ENCODE peak calls at places on chromosomes 13 and 19, in seven cellular contexts. One of them, this sample, is unnamed. For H3K36me3, the result is how much of the 10 kb centered on the place peaks cover.

GRCh38 chr13:38821753-38822551 is 135.1 kb downstream of the FREM2 start:
- DNase-seq in psoas muscle: no peak
- DNase-seq in mammary epithelial cell: peak
- DNase-seq in K562: no peak
- DNase-seq in upper lobe of right lung: no peak
- DNase-seq in RWPE2: no peak
- DNase-seq in WERI-Rb-1: no peak
- DNase-seq in this sample: peak

GRCh38 chr19:35066691-35067563 is 25.4 kb downstream of the HPN start:
- DNase-seq in psoas muscle: peak
- DNase-seq in mammary epithelial cell: peak
- DNase-seq in K562: peak
- DNase-seq in upper lobe of right lung: peak
- DNase-seq in RWPE2: no peak
- DNase-seq in WERI-Rb-1: peak
- DNase-seq in this sample: peak

GRCh38 chr19:47435883-47436417 is 16.6 kb upstream of the MEIS3 start:
- DNase-seq in psoas muscle: no peak
- DNase-seq in mammary epithelial cell: no peak
- DNase-seq in K562: no peak
- DNase-seq in upper lobe of right lung: no peak
- DNase-seq in RWPE2: no peak
- DNase-seq in WERI-Rb-1: no peak
- DNase-seq in this sample: no peak

GRCh38 chr13:113636266-113636963 is 21.6 kb downstream of the ATP4B start:
- DNase-seq in psoas muscle: peak
- DNase-seq in mammary epithelial cell: no peak
- DNase-seq in K562: no peak
- DNase-seq in upper lobe of right lung: peak
- DNase-seq in RWPE2: no peak
- DNase-seq in WERI-Rb-1: no peak
- DNase-seq in this sample: no peak

GRCh38 chr19:9847087-9847671 is 12.1 kb downstream of the PIN1 start:
- DNase-seq in psoas muscle: peak
- DNase-seq in mammary epithelial cell: peak
- DNase-seq in K562: peak
- DNase-seq in upper lobe of right lung: no peak
- DNase-seq in RWPE2: no peak
- DNase-seq in WERI-Rb-1: peak
- DNase-seq in this sample: peak

GRCh38 chr19:44878119-44878865 is 12.8 kb upstream of the TOMM40 start:
- DNase-seq in psoas muscle: no peak
- DNase-seq in mammary epithelial cell: no peak
- DNase-seq in K562: no peak
- DNase-seq in upper lobe of right lung: no peak
- DNase-seq in RWPE2: no peak
- DNase-seq in WERI-Rb-1: no peak
- DNase-seq in this sample: no peak

GRCh38 chr19:6020166-6020967 is 42.4 kb upstream of the RANBP3 start:
- DNase-seq in psoas muscle: peak
- DNase-seq in mammary epithelial cell: no peak
- DNase-seq in K562: no peak
- DNase-seq in upper lobe of right lung: peak
- DNase-seq in RWPE2: no peak
- DNase-seq in WERI-Rb-1: no peak
- DNase-seq in this sample: peak

GRCh38 chr19:35399231-35399630 is 28.4 kb downstream of the GPR42 start:
- DNase-seq in psoas muscle: no peak
- DNase-seq in mammary epithelial cell: no peak
- DNase-seq in K562: no peak
- DNase-seq in upper lobe of right lung: no peak
- DNase-seq in RWPE2: no peak
- DNase-seq in WERI-Rb-1: no peak
- DNase-seq in this sample: no peak

GRCh38 chr13:90919153-90919552 is 428.3 kb upstream of the MIR17HG start:
- DNase-seq in psoas muscle: no peak
- DNase-seq in mammary epithelial cell: no peak
- DNase-seq in K562: no peak
- DNase-seq in upper lobe of right lung: no peak
- DNase-seq in RWPE2: no peak
- DNase-seq in WERI-Rb-1: no peak
- DNase-seq in this sample: no peak

GRCh38 chr19:21851596-21852345 is 15.8 kb upstream of the ZNF43 start:
- DNase-seq in psoas muscle: peak
- DNase-seq in mammary epithelial cell: peak
- DNase-seq in K562: peak
- DNase-seq in upper lobe of right lung: peak
- DNase-seq in RWPE2: peak
- DNase-seq in WERI-Rb-1: peak
- DNase-seq in this sample: peak

GRCh38 chr19:11480927-11481776 is at the start of gene ELAVL3:
- DNase-seq in psoas muscle: no peak
- DNase-seq in mammary epithelial cell: no peak
- DNase-seq in K562: no peak
- DNase-seq in upper lobe of right lung: no peak
- DNase-seq in RWPE2: no peak
- DNase-seq in WERI-Rb-1: peak
- DNase-seq in this sample: no peak

GRCh38 chr19:24060687-24061356 is 26.2 kb upstream of the ZNF254 start:
- DNase-seq in psoas muscle: no peak
- DNase-seq in mammary epithelial cell: peak
- DNase-seq in K562: no peak
- DNase-seq in upper lobe of right lung: no peak
- DNase-seq in RWPE2: no peak
- DNase-seq in WERI-Rb-1: no peak
- DNase-seq in this sample: peak

GRCh38 chr13:107329991-107330390 is 762.1 kb upstream of the ARGLU1 start:
- DNase-seq in psoas muscle: no peak
- DNase-seq in mammary epithelial cell: no peak
- DNase-seq in K562: no peak
- DNase-seq in upper lobe of right lung: no peak
- DNase-seq in RWPE2: no peak
- DNase-seq in WERI-Rb-1: no peak
- DNase-seq in this sample: no peak

GRCh38 chr13:43227721-43228120 is 204.3 kb downstream of the DNAJC15 start:
- DNase-seq in psoas muscle: no peak
- DNase-seq in mammary epithelial cell: no peak
- DNase-seq in K562: no peak
- DNase-seq in upper lobe of right lung: no peak
- DNase-seq in RWPE2: no peak
- DNase-seq in WERI-Rb-1: no peak
- DNase-seq in this sample: peak

GRCh38 chr19:15453091-15453498 is 3.3 kb upstream of the WIZ start:
- DNase-seq in psoas muscle: no peak
- DNase-seq in mammary epithelial cell: no peak
- DNase-seq in K562: no peak
- DNase-seq in upper lobe of right lung: no peak
- DNase-seq in RWPE2: no peak
- DNase-seq in WERI-Rb-1: no peak
- DNase-seq in this sample: no peak

GRCh38 chr19:15450528-15450890 is 753 bp upstream of the WIZ start:
- DNase-seq in psoas muscle: no peak
- DNase-seq in mammary epithelial cell: no peak
- DNase-seq in K562: no peak
- DNase-seq in upper lobe of right lung: no peak
- DNase-seq in RWPE2: no peak
- DNase-seq in WERI-Rb-1: no peak
- DNase-seq in this sample: no peak

GRCh38 chr19:15453906-15454305 is 4.2 kb upstream of the WIZ start:
- DNase-seq in psoas muscle: no peak
- DNase-seq in mammary epithelial cell: no peak
- DNase-seq in K562: no peak
- DNase-seq in upper lobe of right lung: no peak
- DNase-seq in RWPE2: no peak
- DNase-seq in WERI-Rb-1: no peak
- DNase-seq in this sample: no peak

GRCh38 chr19:15454371-15454800 is 4.6 kb upstream of the WIZ start:
- DNase-seq in psoas muscle: peak
- DNase-seq in mammary epithelial cell: no peak
- DNase-seq in K562: no peak
- DNase-seq in upper lobe of right lung: no peak
- DNase-seq in RWPE2: peak
- DNase-seq in WERI-Rb-1: no peak
- DNase-seq in this sample: no peak

GRCh38 chr19:15452111-15453047 is 2.6 kb upstream of the WIZ start:
- DNase-seq in psoas muscle: peak
- DNase-seq in mammary epithelial cell: peak
- DNase-seq in K562: peak
- DNase-seq in upper lobe of right lung: peak
- DNase-seq in RWPE2: peak
- DNase-seq in WERI-Rb-1: peak
- DNase-seq in this sample: peak
- H3K4me3 ChIP-seq in psoas muscle: peak
- H3K4me3 ChIP-seq in mammary epithelial cell: peak
- H3K4me3 ChIP-seq in K562: peak
- H3K4me3 ChIP-seq in upper lobe of right lung: peak
- H3K4me3 ChIP-seq in RWPE2: no peak
- H3K4me3 ChIP-seq in WERI-Rb-1: no peak
- H3K4me3 ChIP-seq in this sample: peak

GRCh38 chr19:32041681-32042292 is 303.6 kb upstream of the ZNF507 start:
- DNase-seq in psoas muscle: no peak
- DNase-seq in mammary epithelial cell: peak
- DNase-seq in K562: peak
- DNase-seq in upper lobe of right lung: peak
- DNase-seq in RWPE2: no peak
- DNase-seq in WERI-Rb-1: peak
- DNase-seq in this sample: peak
- TF ChIP-seq CTCF in psoas muscle: peak
- TF ChIP-seq CTCF in mammary epithelial cell: peak
- TF ChIP-seq CTCF in K562: peak
- TF ChIP-seq CTCF in upper lobe of right lung: peak
- TF ChIP-seq CTCF in RWPE2: peak
- TF ChIP-seq CTCF in WERI-Rb-1: peak
- TF ChIP-seq CTCF in this sample: peak

GRCh38 chr19:39097299-39097698 is 13.1 kb downstream of the ACP7 start:
- DNase-seq in psoas muscle: no peak
- DNase-seq in mammary epithelial cell: no peak
- DNase-seq in K562: no peak
- DNase-seq in upper lobe of right lung: no peak
- DNase-seq in RWPE2: no peak
- DNase-seq in WERI-Rb-1: no peak
- DNase-seq in this sample: no peak

GRCh38 chr19:39097721-39098120 is 13.6 kb downstream of the ACP7 start:
- DNase-seq in psoas muscle: no peak
- DNase-seq in mammary epithelial cell: no peak
- DNase-seq in K562: no peak
- DNase-seq in upper lobe of right lung: no peak
- DNase-seq in RWPE2: no peak
- DNase-seq in WERI-Rb-1: no peak
- DNase-seq in this sample: no peak

GRCh38 chr19:39090881-39091280 is 6.7 kb downstream of the ACP7 start:
- DNase-seq in psoas muscle: no peak
- DNase-seq in mammary epithelial cell: no peak
- DNase-seq in K562: no peak
- DNase-seq in upper lobe of right lung: no peak
- DNase-seq in RWPE2: no peak
- DNase-seq in WERI-Rb-1: no peak
- DNase-seq in this sample: no peak

GRCh38 chr19:39098365-39099269 is 14.4 kb downstream of the ACP7 start:
- DNase-seq in psoas muscle: no peak
- DNase-seq in mammary epithelial cell: no peak
- DNase-seq in K562: no peak
- DNase-seq in upper lobe of right lung: no peak
- DNase-seq in RWPE2: no peak
- DNase-seq in WERI-Rb-1: no peak
- DNase-seq in this sample: no peak

GRCh38 chr19:39093761-39094160 is 9.6 kb downstream of the ACP7 start:
- DNase-seq in psoas muscle: no peak
- DNase-seq in mammary epithelial cell: peak
- DNase-seq in K562: no peak
- DNase-seq in upper lobe of right lung: no peak
- DNase-seq in RWPE2: no peak
- DNase-seq in WERI-Rb-1: no peak
- DNase-seq in this sample: peak
- H3K36me3 ChIP-seq in psoas muscle: under half
- H3K36me3 ChIP-seq in mammary epithelial cell: under half
- H3K36me3 ChIP-seq in K562: under half
- H3K36me3 ChIP-seq in upper lobe of right lung: under half
- H3K36me3 ChIP-seq in RWPE2: under half
- H3K36me3 ChIP-seq in WERI-Rb-1: under half
- H3K36me3 ChIP-seq in this sample: under half

GRCh38 chr19:53076984-53077383 is 26.2 kb downstream of the ZNF160 start:
- DNase-seq in psoas muscle: no peak
- DNase-seq in mammary epithelial cell: no peak
- DNase-seq in K562: peak
- DNase-seq in upper lobe of right lung: no peak
- DNase-seq in RWPE2: no peak
- DNase-seq in WERI-Rb-1: peak
- DNase-seq in this sample: peak

GRCh38 chr19:53079313-53079924 is 23.8 kb downstream of the ZNF160 start:
- DNase-seq in psoas muscle: no peak
- DNase-seq in mammary epithelial cell: no peak
- DNase-seq in K562: no peak
- DNase-seq in upper lobe of right lung: no peak
- DNase-seq in RWPE2: no peak
- DNase-seq in WERI-Rb-1: no peak
- DNase-seq in this sample: no peak

GRCh38 chr19:53082929-53083328 is 20.3 kb downstream of the ZNF160 start:
- DNase-seq in psoas muscle: no peak
- DNase-seq in mammary epithelial cell: no peak
- DNase-seq in K562: no peak
- DNase-seq in upper lobe of right lung: no peak
- DNase-seq in RWPE2: no peak
- DNase-seq in WERI-Rb-1: no peak
- DNase-seq in this sample: no peak

GRCh38 chr19:53078668-53079067 is 24.6 kb downstream of the ZNF160 start:
- DNase-seq in psoas muscle: no peak
- DNase-seq in mammary epithelial cell: no peak
- DNase-seq in K562: no peak
- DNase-seq in upper lobe of right lung: no peak
- DNase-seq in RWPE2: no peak
- DNase-seq in WERI-Rb-1: no peak
- DNase-seq in this sample: no peak
- H3K4me3 ChIP-seq in psoas muscle: no peak
- H3K4me3 ChIP-seq in mammary epithelial cell: no peak
- H3K4me3 ChIP-seq in K562: no peak
- H3K4me3 ChIP-seq in upper lobe of right lung: no peak
- H3K4me3 ChIP-seq in RWPE2: no peak
- H3K4me3 ChIP-seq in WERI-Rb-1: no peak
- H3K4me3 ChIP-seq in this sample: no peak

DNA sequence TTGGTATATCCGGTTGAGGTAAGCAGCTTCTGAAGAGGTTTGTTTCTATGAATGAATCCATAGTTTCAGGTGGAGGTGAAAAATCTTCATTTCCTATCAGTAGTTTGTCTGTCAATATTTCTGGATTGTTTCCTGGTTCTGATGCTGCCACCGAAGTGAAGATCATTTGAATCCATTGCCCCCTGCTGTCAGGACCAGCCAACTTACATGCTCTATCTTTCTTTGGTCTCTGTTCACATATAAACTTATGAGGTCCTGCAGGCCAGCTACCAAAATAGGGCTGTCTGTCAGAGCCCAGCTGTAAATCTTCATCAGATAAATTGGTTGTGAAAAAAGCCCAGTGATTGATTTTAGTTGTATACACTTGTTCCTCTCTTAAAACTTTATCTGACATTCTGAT is 15.2 kb upstream of the N4BP2L1 start:
- DNase-seq in psoas muscle: no peak
- DNase-seq in mammary epithelial cell: no peak
- DNase-seq in K562: no peak
- DNase-seq in upper lobe of right lung: no peak
- DNase-seq in RWPE2: no peak
- DNase-seq in WERI-Rb-1: peak
- DNase-seq in this sample: peak
- TF ChIP-seq CTCF in psoas muscle: peak
- TF ChIP-seq CTCF in mammary epithelial cell: peak
- TF ChIP-seq CTCF in K562: peak
- TF ChIP-seq CTCF in upper lobe of right lung: peak
- TF ChIP-seq CTCF in RWPE2: peak
- TF ChIP-seq CTCF in WERI-Rb-1: peak
- TF ChIP-seq CTCF in this sample: peak

GRCh38 chr19:50798943-50799851 is 9.0 kb downstream of the ACP4 start:
- DNase-seq in psoas muscle: no peak
- DNase-seq in mammary epithelial cell: no peak
- DNase-seq in K562: no peak
- DNase-seq in upper lobe of right lung: peak
- DNase-seq in RWPE2: no peak
- DNase-seq in WERI-Rb-1: no peak
- DNase-seq in this sample: no peak
- H3K36me3 ChIP-seq in psoas muscle: half or more
- H3K36me3 ChIP-seq in mammary epithelial cell: under half
- H3K36me3 ChIP-seq in K562: half or more
- H3K36me3 ChIP-seq in upper lobe of right lung: under half
- H3K36me3 ChIP-seq in RWPE2: half or more
- H3K36me3 ChIP-seq in WERI-Rb-1: half or more
- H3K36me3 ChIP-seq in this sample: under half

This sample was measured in bronchial epithelial cell.